ENCODE peak calls at places on chromosomes 16 and 17, in six cellular contexts. J, N, Q, O, D and M are unnamed samples.

GRCh38 chr16:64870859-64871258 is 251.0 kb downstream of the CDH11 start:
- DNase-seq in J (no peak), N (no peak), Q (no peak), O (no peak), D (no peak), M (no peak)

GRCh38 chr16:68094614-68094934 is 9.4 kb downstream of the NFATC3 start:
- DNase-seq in J (no peak), N (no peak), Q (no peak), O (no peak), D (no peak), M (no peak)

GRCh38 chr17:6554336-6554735 is 2.0 kb downstream of the PITPNM3 start:
- DNase-seq in J (no peak), N (no peak), Q (no peak), O (no peak), D (no peak), M (no peak)

GRCh38 chr16:68400924-68401460 is 47.3 kb downstream of the SMPD3 start:
- DNase-seq in J (no peak), N (no peak), Q (peak; percentile 19), O (no peak), D (no peak), M (no peak)

GRCh38 chr17:35889818-35890773 is 9.9 kb upstream of the CCL5 start:
- DNase-seq in J (peak; percentile 45), N (peak; percentile 36), Q (peak; percentile 18), O (no peak), D (no peak), M (no peak)

GRCh38 chr17:17435323-17435722 is 41.5 kb upstream of the MED9 start:
- DNase-seq in J (no peak), N (peak; percentile 65), Q (peak; percentile 17), O (no peak), D (no peak), M (no peak)

GRCh38 chr17:68289473-68289872 is 1.5 kb downstream of the SLC16A6 start:
- DNase-seq in J (no peak), N (no peak), Q (peak; percentile 71), O (no peak), D (no peak), M (no peak)

GRCh38 chr17:43018008-43018853 is 4.0 kb downstream of the VAT1 start:
- DNase-seq in J (no peak), N (no peak), Q (no peak), O (no peak), D (no peak), M (no peak)

GRCh38 chr17:76506408-76507328 is 5.4 kb upstream of the RHBDF2 start:
- DNase-seq in J (peak; percentile 81), N (no peak), Q (peak; percentile 43), O (peak; percentile 88), D (peak; percentile 51), M (peak; percentile 95)

DNA sequence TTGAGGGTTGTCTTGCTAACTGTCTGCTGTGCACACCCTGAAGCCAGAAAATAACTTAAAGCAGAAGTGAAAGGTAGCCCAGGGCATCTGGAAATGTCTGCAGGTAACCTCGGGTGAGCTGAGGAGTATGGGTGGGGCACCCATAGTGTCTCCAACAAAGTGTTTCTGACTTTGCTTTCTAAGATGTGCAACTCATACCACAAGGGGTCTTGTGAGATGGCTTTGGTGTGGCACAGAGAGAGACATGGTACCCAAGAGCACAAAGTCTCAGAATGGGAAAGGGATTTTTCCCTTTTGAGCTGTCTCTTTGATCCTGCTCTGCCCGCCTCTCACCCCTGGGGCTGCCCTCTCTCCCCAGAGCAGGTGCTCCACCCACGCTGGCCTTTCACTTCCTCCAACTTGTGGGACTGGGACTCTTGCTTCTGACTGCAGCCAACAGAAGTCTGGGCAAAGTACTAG is 6.9 kb downstream of the CHD9 start:
- DNase-seq in J (no peak), N (no peak), Q (no peak), O (peak; percentile 78), D (no peak), M (no peak)
- TF ChIP-seq CTCF in J (no peak), N (no peak), Q (no peak), O (no peak), D (no peak), M (no peak)

DNA sequence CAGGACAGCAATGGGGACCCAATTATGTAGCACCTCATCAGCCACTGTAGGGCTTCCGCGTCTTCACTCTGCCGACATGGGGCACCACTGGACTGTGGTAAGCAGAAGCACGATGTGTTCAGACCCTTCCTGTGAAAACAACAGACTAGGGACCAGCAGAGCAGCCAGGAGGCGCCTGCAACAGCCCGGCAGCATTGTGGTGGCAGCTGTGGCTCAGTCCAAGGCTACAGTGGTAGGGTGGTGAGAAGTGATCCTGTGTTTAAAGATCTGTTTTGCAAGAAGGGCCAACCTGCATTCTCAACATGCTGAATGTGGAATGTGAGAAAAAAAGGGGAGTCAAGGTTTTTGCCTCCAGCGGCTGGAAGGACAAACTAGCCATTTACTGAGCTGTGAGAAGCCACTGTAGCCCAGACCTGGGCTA is 80.8 kb downstream of the GAS7 start:
- DNase-seq in J (no peak), N (no peak), Q (no peak), O (peak; percentile 59), D (no peak), M (peak; percentile 62)
- TF ChIP-seq CTCF in J (no peak), N (no peak), Q (no peak), O (peak; percentile 40), D (no peak), M (peak; percentile 13)

GRCh38 chr16:27445502-27446175 is 43.7 kb downstream of the IL21R start:
- DNase-seq in J (no peak), N (no peak), Q (no peak), O (no peak), D (no peak), M (no peak)
- TF ChIP-seq CTCF in J (no peak), N (no peak), Q (no peak), O (no peak), D (no peak), M (no peak)

GRCh38 chr17:78789149-78789662 is 7.1 kb upstream of the CYTH1 start:
- DNase-seq in J (no peak), N (no peak), Q (peak; percentile 15), O (no peak), D (no peak), M (no peak)

GRCh38 chr17:78788451-78788850 is 6.4 kb upstream of the CYTH1 start:
- DNase-seq in J (no peak), N (no peak), Q (no peak), O (no peak), D (no peak), M (no peak)

GRCh38 chr17:78785663-78786057 is 3.6 kb upstream of the CYTH1 start:
- DNase-seq in J (peak; percentile 49), N (no peak), Q (no peak), O (no peak), D (no peak), M (no peak)

GRCh38 chr17:78789663-78790181 is 7.6 kb upstream of the CYTH1 start:
- DNase-seq in J (peak; percentile 95), N (peak; percentile 50), Q (peak; percentile 43), O (no peak), D (no peak), M (no peak)

GRCh38 chr17:78787444-78787843 is 5.4 kb upstream of the CYTH1 start:
- DNase-seq in J (no peak), N (no peak), Q (peak; percentile 54), O (no peak), D (no peak), M (no peak)
- TF ChIP-seq CTCF in J (no peak), N (no peak), Q (no peak), O (no peak), D (no peak), M (no peak)

DNA sequence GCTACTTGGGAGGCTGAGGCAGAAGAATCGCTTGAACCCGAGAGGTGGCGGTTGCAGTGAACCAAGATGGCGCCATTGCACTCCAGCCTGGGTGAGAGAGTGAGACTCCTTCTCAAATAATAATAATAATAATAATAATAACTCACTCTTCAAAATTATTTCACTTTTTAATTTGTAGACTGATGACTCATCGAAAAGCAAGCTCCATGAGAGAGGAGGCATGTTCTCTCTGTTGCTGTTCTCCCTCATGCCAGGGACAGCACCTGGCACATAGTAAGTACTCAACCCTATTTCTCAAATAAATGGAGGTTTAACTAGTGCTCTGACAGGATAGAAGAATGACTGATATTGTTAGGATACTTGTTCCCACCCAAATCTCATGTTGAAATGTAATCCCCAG is 265.3 kb downstream of the CEP112 start:
- DNase-seq in J (no peak), N (no peak), Q (no peak), O (no peak), D (no peak), M (no peak)
- TF ChIP-seq CTCF in J (no peak), N (no peak), Q (no peak), O (no peak), D (no peak), M (no peak)

GRCh38 chr16:788399-789126 is at the start of gene CHTF18:
- DNase-seq in J (peak; percentile 90), N (peak; percentile 4), Q (peak; percentile 59), O (peak; percentile 100), D (peak; percentile 57), M (peak; percentile 95)

GRCh38 chr16:789451-789850 is 1.0 kb downstream of the CHTF18 start:
- DNase-seq in J (no peak), N (no peak), Q (no peak), O (no peak), D (no peak), M (no peak)

GRCh38 chr16:790086-790485 is 1.7 kb downstream of the CHTF18 start:
- DNase-seq in J (no peak), N (no peak), Q (no peak), O (no peak), D (no peak), M (no peak)

GRCh38 chr16:787261-787966 is 767 bp downstream of the RPUSD1 start:
- DNase-seq in J (no peak), N (no peak), Q (no peak), O (no peak), D (no peak), M (no peak)

GRCh38 chr16:787978-788398 is at the start of gene RPUSD1:
- DNase-seq in J (no peak), N (no peak), Q (no peak), O (no peak), D (no peak), M (no peak)
- TF ChIP-seq CTCF in J (peak; percentile 6), N (no peak), Q (no peak), O (no peak), D (no peak), M (no peak)

GRCh38 chr17:32588982-32589381 is 102.2 kb downstream of the CDK5R1 start:
- DNase-seq in J (no peak), N (no peak), Q (no peak), O (no peak), D (no peak), M (no peak)
- TF ChIP-seq CTCF in J (no peak), N (no peak), Q (peak; percentile 20), O (no peak), D (no peak), M (no peak)

DNA sequence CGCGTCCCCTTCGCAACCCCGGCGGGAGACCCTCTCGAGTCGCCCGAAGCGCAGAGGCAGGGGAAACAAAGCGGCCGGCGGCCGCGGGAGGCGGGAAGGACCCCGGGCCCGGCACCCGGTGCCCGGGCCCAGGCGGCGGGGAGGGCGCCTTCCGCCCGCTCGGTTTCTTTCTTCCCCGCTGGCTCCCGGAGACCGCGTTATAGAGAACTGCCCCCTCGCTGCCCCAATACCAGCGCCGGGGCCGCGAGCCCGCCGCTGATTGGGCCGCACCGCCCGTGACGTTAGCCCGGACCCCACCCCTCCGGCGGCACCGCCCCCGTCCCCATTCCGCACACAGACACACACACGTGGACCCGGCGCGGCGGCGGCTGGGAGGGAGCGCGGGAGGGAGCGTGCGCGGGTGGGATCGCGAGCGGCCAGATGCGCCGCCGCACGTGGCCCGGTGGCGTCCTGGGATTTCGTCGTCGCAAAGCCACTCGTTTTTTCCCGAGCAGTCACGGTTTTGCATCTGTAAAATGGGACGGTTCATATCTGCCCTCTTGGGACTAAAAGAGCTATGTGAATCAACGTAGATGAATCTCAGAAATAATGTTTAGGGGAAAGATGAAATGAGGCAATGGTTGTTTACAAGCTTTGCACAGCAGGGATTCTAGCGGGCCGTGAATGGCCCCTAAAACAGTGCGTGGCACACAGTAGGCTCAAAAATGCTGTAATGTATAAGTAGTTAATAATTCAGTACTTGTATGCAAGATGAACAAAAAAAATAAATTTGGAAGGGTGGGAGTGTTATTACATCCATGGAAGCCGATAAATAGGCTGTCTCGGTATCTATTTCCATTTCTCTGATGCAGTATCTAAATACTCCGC is at the start of gene EPOP:
- DNase-seq in J (peak; percentile 62), N (no peak), Q (peak; percentile 58), O (peak; percentile 94), D (peak; percentile 65), M (peak; percentile 71)
- TF ChIP-seq CTCF in J (no peak), N (no peak), Q (no peak), O (no peak), D (no peak), M (no peak)